ENCODE peak calls at places on chromosomes 2 and 18, in six cellular contexts. F, Z, W, H, K and B are unnamed samples.

GRCh38 chr18:55869965-55870585 is 282.1 kb upstream of the TCF4 start:
- DNase-seq in F (peak), Z (peak), W (no peak), H (no peak), K (no peak), B (no peak)

GRCh38 chr2:191265311-191266170 is 20.3 kb downstream of the MYO1B start:
- DNase-seq in F (peak), Z (peak), W (no peak), H (no peak), K (peak), B (no peak)

GRCh38 chr2:238857929-238858328 is 10.0 kb downstream of the TWIST2 start:
- DNase-seq in F (no peak), Z (no peak), W (no peak), H (no peak), K (no peak), B (no peak)

GRCh38 chr2:98180456-98180855 is 93.5 kb downstream of the VWA3B start:
- DNase-seq in F (no peak), Z (no peak), W (no peak), H (no peak), K (no peak), B (no peak)

GRCh38 chr2:70301344-70302194 is at the start of gene FAM136A:
- DNase-seq in F (peak), Z (peak), W (peak), H (peak), K (peak), B (no peak)

GRCh38 chr18:22542400-22542835 is 124.7 kb upstream of the CTAGE1 start:
- DNase-seq in F (peak), Z (peak), W (no peak), H (no peak), K (peak), B (no peak)

GRCh38 chr2:109647636-109648035 is 33.5 kb downstream of the SOWAHC start:
- DNase-seq in F (no peak), Z (peak), W (no peak), H (no peak), K (no peak), B (peak)

GRCh38 chr18:33802955-33803354 is 224.9 kb downstream of the ASXL3 start:
- DNase-seq in F (no peak), Z (no peak), W (peak), H (no peak), K (peak), B (no peak)

GRCh38 chr2:219752731-219753130 is 125.3 kb downstream of the SLC4A3 start:
- DNase-seq in F (no peak), Z (peak), W (no peak), H (no peak), K (no peak), B (no peak)

GRCh38 chr18:55452123-55452611 is 135.8 kb downstream of the TCF4 start:
- DNase-seq in F (peak), Z (peak), W (peak), H (no peak), K (no peak), B (no peak)

GRCh38 chr2:144583741-144584453 is 64.0 kb upstream of the ZEB2 start:
- DNase-seq in F (peak), Z (peak), W (no peak), H (no peak), K (no peak), B (peak)

GRCh38 chr2:64062840-64063239 is 43.6 kb upstream of the VPS54 start:
- DNase-seq in F (peak), Z (peak), W (peak), H (no peak), K (no peak), B (peak)

GRCh38 chr2:149410701-149411484 is 80.5 kb downstream of the LYPD6 start:
- DNase-seq in F (no peak), Z (peak), W (no peak), H (no peak), K (no peak), B (peak)

GRCh38 chr2:149039213-149039724 is 770 bp downstream of the LYPD6B start:
- DNase-seq in F (no peak), Z (no peak), W (no peak), H (no peak), K (no peak), B (no peak)

GRCh38 chr2:151655663-151656398 is 78.4 kb downstream of the NEB start:
- DNase-seq in F (no peak), Z (no peak), W (no peak), H (no peak), K (no peak), B (no peak)

GRCh38 chr2:109085912-109086742 is 42.9 kb upstream of the SH3RF3 start:
- DNase-seq in F (no peak), Z (no peak), W (no peak), H (no peak), K (no peak), B (no peak)

GRCh38 chr2:13230221-13230620 is 513.5 kb downstream of the TRIB2 start:
- DNase-seq in F (no peak), Z (peak), W (no peak), H (no peak), K (no peak), B (no peak)

GRCh38 chr2:43448011-43448821 is 147.6 kb downstream of the THADA start:
- DNase-seq in F (no peak), Z (no peak), W (no peak), H (peak), K (no peak), B (no peak)

GRCh38 chr2:239945751-239946569 is 79.2 kb downstream of the NDUFA10 start:
- DNase-seq in F (no peak), Z (no peak), W (no peak), H (peak), K (peak), B (no peak)

GRCh38 chr18:69469444-69469919 is 68.8 kb downstream of the DOK6 start:
- DNase-seq in F (no peak), Z (no peak), W (no peak), H (peak), K (peak), B (no peak)

GRCh38 chr18:61765097-61765496 is 127.7 kb downstream of the RNF152 start:
- DNase-seq in F (peak), Z (peak), W (no peak), H (no peak), K (no peak), B (peak)

GRCh38 chr2:240635998-240636547 is 10.8 kb downstream of the GPR35 start:
- DNase-seq in F (no peak), Z (no peak), W (no peak), H (no peak), K (peak), B (no peak)

GRCh38 chr2:181058378-181059269 is 78.2 kb downstream of the UBE2E3 start:
- DNase-seq in F (peak), Z (no peak), W (peak), H (peak), K (no peak), B (no peak)

GRCh38 chr2:5560981-5561380 is 131.2 kb upstream of the SOX11 start:
- DNase-seq in F (peak), Z (peak), W (no peak), H (no peak), K (no peak), B (no peak)

GRCh38 chr2:167637726-167638125 is 609.7 kb downstream of the STK39 start:
- DNase-seq in F (no peak), Z (no peak), W (no peak), H (no peak), K (no peak), B (no peak)

GRCh38 chr2:55111570-55112228 is 61.4 kb upstream of the RTN4 start:
- DNase-seq in F (peak), Z (peak), W (no peak), H (peak), K (peak), B (peak)

GRCh38 chr2:230269715-230270114 is 44.2 kb downstream of the SP140 start:
- DNase-seq in F (no peak), Z (no peak), W (no peak), H (no peak), K (no peak), B (no peak)

GRCh38 chr2:37795938-37796337 is 124.5 kb upstream of the CDC42EP3 start:
- DNase-seq in F (no peak), Z (peak), W (no peak), H (no peak), K (no peak), B (no peak)

GRCh38 chr2:151637284-151637781 is 96.9 kb downstream of the NEB start:
- DNase-seq in F (no peak), Z (no peak), W (no peak), H (no peak), K (no peak), B (no peak)

GRCh38 chr2:15313657-15314056 is 247.5 kb downstream of the NBAS start:
- DNase-seq in F (peak), Z (peak), W (no peak), H (no peak), K (no peak), B (no peak)

GRCh38 chr2:137927846-137928245 is 36.4 kb upstream of the HNMT start:
- DNase-seq in F (no peak), Z (no peak), W (no peak), H (no peak), K (no peak), B (no peak)

GRCh38 chr2:69214898-69215297 is 172.1 kb downstream of the GFPT1 start:
- DNase-seq in F (peak), Z (peak), W (no peak), H (no peak), K (no peak), B (no peak)

GRCh38 chr2:98693477-98693876 is 37.5 kb downstream of the MGAT4A start:
- DNase-seq in F (no peak), Z (no peak), W (no peak), H (no peak), K (no peak), B (no peak)

GRCh38 chr2:3207091-3207491 is 170.5 kb downstream of the EIPR1 start:
- DNase-seq in F (no peak), Z (no peak), W (no peak), H (peak), K (no peak), B (no peak)

GRCh38 chr2:113848758-113849460 is 41.0 kb upstream of the ACTR3 start:
- DNase-seq in F (no peak), Z (peak), W (no peak), H (no peak), K (no peak), B (no peak)

GRCh38 chr2:112712903-112713584 is 7.8 kb upstream of the NT5DC4 start:
- DNase-seq in F (peak), Z (peak), W (no peak), H (no peak), K (no peak), B (no peak)

GRCh38 chr2:106975641-106976040 is 89.7 kb upstream of the ST6GAL2 start:
- DNase-seq in F (no peak), Z (peak), W (no peak), H (no peak), K (no peak), B (no peak)

GRCh38 chr2:234873103-234873827 is 78.6 kb upstream of the SH3BP4 start:
- DNase-seq in F (no peak), Z (no peak), W (no peak), H (no peak), K (no peak), B (no peak)

GRCh38 chr2:159138642-159139182 is 147.8 kb downstream of the WDSUB1 start:
- DNase-seq in F (no peak), Z (peak), W (no peak), H (no peak), K (no peak), B (no peak)

GRCh38 chr2:241852116-241852980 is 6.3 kb downstream of the PDCD1 start:
- DNase-seq in F (no peak), Z (no peak), W (peak), H (peak), K (no peak), B (no peak)

DNA sequence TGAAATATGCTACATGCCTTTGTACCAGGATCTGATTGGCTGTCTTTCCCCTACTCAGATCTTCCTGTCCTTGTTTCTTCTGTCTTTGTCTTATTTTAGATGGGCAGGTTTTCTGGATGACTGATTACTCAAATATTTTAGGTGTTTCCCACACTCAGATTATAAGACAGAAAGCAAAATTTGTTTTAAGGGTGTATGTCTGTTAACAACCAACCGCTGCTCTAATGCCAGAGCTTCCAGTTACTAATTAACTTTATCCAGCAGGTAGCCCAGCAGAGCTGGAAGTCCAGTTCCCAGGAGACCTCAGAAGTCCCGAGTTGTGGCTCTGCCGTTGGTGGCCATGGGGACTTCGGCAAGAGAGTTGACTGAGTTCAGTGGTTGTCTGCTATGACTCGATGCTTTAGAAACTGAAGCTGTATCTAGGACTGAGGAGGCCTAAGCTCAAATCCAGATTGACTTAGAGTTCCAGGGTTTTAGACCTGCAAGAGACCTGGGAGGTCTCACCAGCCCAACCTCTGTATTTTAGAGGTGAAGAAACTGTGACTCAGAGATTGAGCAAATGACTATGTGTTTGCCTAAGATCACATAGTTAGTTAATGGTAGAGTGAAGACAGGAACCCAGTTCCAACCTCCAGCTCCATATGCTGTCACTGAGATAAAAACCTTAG is 7.5 kb downstream of the IL1R2 start:
- DNase-seq in F (peak), Z (no peak), W (peak), H (no peak), K (peak), B (no peak)
- H3K4me3 ChIP-seq in F (no peak), Z (no peak), W (no peak), H (no peak), K (peak), B (no peak)

DNA sequence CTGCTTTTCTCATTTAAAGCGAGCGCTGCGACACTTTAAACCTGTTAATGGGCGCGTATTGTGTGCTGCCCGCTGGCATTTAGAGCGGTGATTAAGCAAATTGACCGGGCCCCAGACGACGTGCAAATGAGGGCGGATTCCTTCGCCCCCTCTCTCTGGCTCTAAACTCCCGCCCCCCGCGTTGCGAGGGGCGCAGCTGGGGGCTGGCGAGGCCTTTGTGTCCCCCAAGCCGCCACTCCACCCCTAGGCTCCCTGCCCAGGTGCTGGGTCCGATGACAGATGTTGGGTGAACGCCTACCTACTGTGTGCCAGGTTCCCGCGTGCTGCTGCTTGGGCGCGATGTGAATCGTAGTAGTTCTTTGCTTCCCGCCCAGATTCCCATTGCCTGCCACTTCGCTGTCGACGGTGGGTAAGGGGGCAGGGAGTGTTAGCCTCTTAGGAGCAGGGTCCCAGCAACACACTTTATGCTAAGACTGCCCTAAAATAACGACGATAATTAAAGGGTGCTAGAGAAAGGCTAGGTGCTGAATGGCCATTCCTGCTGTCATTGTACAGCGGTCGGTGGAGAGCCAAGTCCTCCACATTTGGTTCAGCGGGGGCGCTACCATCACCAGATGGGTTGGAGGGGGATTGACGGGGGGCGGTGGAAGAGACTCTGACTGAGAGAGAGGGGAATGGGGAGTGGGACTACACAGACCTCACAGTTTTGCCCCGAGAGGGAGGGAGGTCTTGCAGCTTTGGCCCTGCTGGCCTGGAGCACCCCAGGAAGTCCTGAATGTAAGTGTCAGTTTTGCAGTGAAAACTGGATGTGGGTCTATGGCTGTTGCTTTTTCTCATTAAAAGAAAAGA is 2.1 kb downstream of the TCF7L1 start:
- DNase-seq in F (no peak), Z (no peak), W (no peak), H (peak), K (no peak), B (no peak)
- H3K4me3 ChIP-seq in F (peak), Z (peak), W (no peak), H (peak), K (peak), B (no peak)

GRCh38 chr18:79857082-79857661 is 59.4 kb downstream of the KCNG2 start:
- DNase-seq in F (peak), Z (peak), W (no peak), H (peak), K (no peak), B (peak)
- H3K4me3 ChIP-seq in F (no peak), Z (no peak), W (no peak), H (no peak), K (no peak), B (no peak)

GRCh38 chr2:72146357-72147302 is 1.0 kb downstream of the CYP26B1 start:
- DNase-seq in F (no peak), Z (no peak), W (no peak), H (peak), K (peak), B (no peak)

GRCh38 chr2:72147303-72147970 is at the start of gene CYP26B1:
- DNase-seq in F (no peak), Z (no peak), W (no peak), H (peak), K (peak), B (no peak)

GRCh38 chr2:72148975-72149555 is 1.4 kb upstream of the CYP26B1 start:
- DNase-seq in F (peak), Z (no peak), W (no peak), H (peak), K (peak), B (no peak)

GRCh38 chr2:72148391-72148974 is 821 bp upstream of the CYP26B1 start:
- DNase-seq in F (no peak), Z (no peak), W (no peak), H (peak), K (peak), B (no peak)

GRCh38 chr2:72147971-72148369 is 308 bp upstream of the CYP26B1 start:
- DNase-seq in F (no peak), Z (no peak), W (no peak), H (no peak), K (no peak), B (no peak)
- H3K4me3 ChIP-seq in F (peak), Z (peak), W (peak), H (peak), K (peak), B (no peak)

DNA sequence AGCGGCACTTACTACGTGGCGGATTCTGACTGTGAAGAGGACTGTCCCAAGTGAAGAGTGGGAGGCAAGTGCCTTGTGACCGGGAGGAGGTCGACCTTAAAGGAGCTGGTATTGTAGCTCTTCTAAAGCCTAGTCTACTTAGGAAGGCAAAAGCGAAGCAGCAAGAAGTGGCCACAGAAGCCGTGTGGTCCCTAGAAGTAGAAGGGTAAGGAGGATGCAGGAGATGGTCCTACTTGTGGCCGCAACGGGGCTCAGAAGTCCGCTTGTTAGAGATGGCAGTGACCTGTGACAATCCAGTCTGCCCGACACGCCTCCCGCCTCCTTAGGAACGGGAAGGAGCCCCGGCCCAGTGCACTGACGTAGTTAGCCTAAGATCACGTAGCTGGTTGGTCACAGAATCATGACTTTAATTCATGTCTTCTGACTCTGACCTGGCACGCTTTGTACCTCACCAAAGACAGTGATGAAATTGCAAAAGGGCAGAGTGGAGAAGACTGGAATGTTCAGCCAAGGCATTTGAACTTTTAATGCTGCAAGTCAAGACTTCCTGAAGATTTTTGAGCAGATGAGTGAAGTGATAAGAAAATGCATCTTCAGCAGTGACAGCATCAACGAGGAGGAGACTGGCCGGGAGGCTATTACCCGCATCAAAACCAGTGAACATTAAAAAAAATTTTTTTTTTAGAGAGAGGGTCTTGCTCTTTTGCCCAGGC is 748 bp upstream of the EIF2AK3 start:
- DNase-seq in F (peak), Z (peak), W (peak), H (peak), K (peak), B (peak)
- H3K4me3 ChIP-seq in F (peak), Z (peak), W (peak), H (peak), K (peak), B (peak)

GRCh38 chr2:176638167-176639015 is 369.1 kb downstream of the MTX2 start:
- DNase-seq in F (peak), Z (peak), W (peak), H (peak), K (peak), B (no peak)

GRCh38 chr2:176637497-176638166 is 368.4 kb downstream of the MTX2 start:
- DNase-seq in F (peak), Z (peak), W (peak), H (peak), K (peak), B (no peak)

GRCh38 chr2:176639016-176639343 is 369.7 kb downstream of the MTX2 start:
- DNase-seq in F (no peak), Z (no peak), W (no peak), H (no peak), K (no peak), B (no peak)

GRCh38 chr2:176636376-176636775 is 367.1 kb downstream of the MTX2 start:
- DNase-seq in F (no peak), Z (no peak), W (no peak), H (no peak), K (no peak), B (no peak)

GRCh38 chr2:176637134-176637496 is 367.9 kb downstream of the MTX2 start:
- DNase-seq in F (no peak), Z (no peak), W (no peak), H (no peak), K (no peak), B (no peak)
- H3K4me3 ChIP-seq in F (peak), Z (peak), W (peak), H (peak), K (no peak), B (peak)